ENCODE peak calls at places on chromosomes 16 and 17, in five cellular contexts. L, W, H, P and V are unnamed samples.

GRCh38 chr17:4582691-4583090 is 1.6 kb upstream of the SMTNL2 start:
- DNase-seq in L (no peak), H (no peak), P (no peak), W (no peak), V (no peak)

GRCh38 chr17:32901743-32902142 is 24.8 kb upstream of the MYO1D start:
- DNase-seq in P (no peak), H (no peak), L (no peak), W (no peak), V (no peak)

GRCh38 chr17:32502013-32502412 is 15.2 kb downstream of the CDK5R1 start:
- DNase-seq in W (no peak), L (no peak), P (no peak), H (no peak), V (no peak)

GRCh38 chr17:32971171-32971570 is 20.5 kb upstream of the SPACA3 start:
- DNase-seq in L (no peak), H (peak; percentile 68), W (peak; percentile 82), P (peak; percentile 74), V (peak; percentile 89)

GRCh38 chr16:79096246-79096645 is 504.3 kb downstream of the MAF start:
- DNase-seq in H (no peak), W (no peak), L (no peak), P (no peak), V (no peak)

GRCh38 chr17:48207776-48208175 is 100.2 kb downstream of the SNX11 start:
- DNase-seq in H (no peak), P (no peak), W (no peak), L (no peak), V (no peak)

GRCh38 chr16:4411684-4412083 is 4.7 kb downstream of the CORO7 start:
- DNase-seq in L (peak; percentile 39), P (no peak), W (no peak), H (no peak), V (no peak)

GRCh38 chr17:10429416-10430045 is 7.8 kb upstream of the MYH8 start:
- DNase-seq in W (no peak), H (peak; percentile 45), P (peak; percentile 8), L (peak; percentile 28), V (no peak)

GRCh38 chr17:82333279-82334171 is at the start of gene SECTM1:
- DNase-seq in H (peak; percentile 38), W (no peak), P (no peak), L (peak; percentile 23), V (no peak)
- H3K4me3 ChIP-seq in H (peak within 1 kb of the TSS; percentile 56), W (peak within 1 kb of the TSS; percentile 37), P (peak within 1 kb of the TSS; percentile 48), L (peak within 1 kb of the TSS; percentile 67), V (peak within 1 kb of the TSS; percentile 33)

GRCh38 chr16:2840914-2841313 is 10.8 kb downstream of the ZG16B start:
- DNase-seq in P (no peak), L (no peak), H (no peak), W (no peak), V (no peak)

GRCh38 chr16:2843526-2843925 is 13.4 kb downstream of the ZG16B start:
- DNase-seq in W (no peak), L (no peak), H (no peak), P (no peak), V (no peak)

GRCh38 chr16:2841606-2842339 is 11.7 kb downstream of the ZG16B start:
- DNase-seq in P (no peak), W (no peak), L (no peak), H (no peak), V (no peak)

GRCh38 chr16:2839650-2840450 is 9.7 kb downstream of the ZG16B start:
- DNase-seq in P (no peak), L (no peak), H (no peak), W (no peak), V (no peak)

GRCh38 chr16:2842340-2843000 is 12.4 kb downstream of the ZG16B start:
- DNase-seq in L (no peak), H (peak; percentile 47), W (no peak), P (peak; percentile 20), V (no peak)
- TF ChIP-seq CTCF in L (peak; percentile 36), H (peak; percentile 50), W (peak; percentile 41), P (peak; percentile 29), V (peak; percentile 67)

DNA sequence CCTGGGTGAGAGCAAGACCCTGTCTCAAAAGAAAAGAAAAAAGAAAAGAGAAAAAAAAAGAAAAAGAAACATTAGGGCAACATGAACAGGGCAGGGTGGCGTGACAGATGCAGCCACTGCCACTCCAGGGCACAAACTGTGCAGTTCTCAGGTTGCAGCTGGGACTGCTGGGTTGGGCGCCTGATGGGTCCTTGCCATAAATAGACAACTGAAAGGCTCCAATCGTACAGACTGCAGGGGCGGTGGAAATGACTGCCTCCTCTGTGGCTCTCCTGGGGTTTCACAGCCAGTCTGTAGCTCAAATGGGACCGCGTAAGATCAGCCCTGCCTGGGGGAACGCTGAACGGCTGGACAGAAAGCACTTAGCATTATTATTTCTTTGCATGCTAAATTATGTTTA is 130.7 kb downstream of the CPPED1 start:
- DNase-seq in P (no peak), L (no peak), W (no peak), H (no peak), V (no peak)
- H3K4me3 ChIP-seq in P (no peak overlapping the region), L (no peak overlapping the region), W (no peak overlapping the region), H (no peak overlapping the region), V (no peak overlapping the region)

DNA sequence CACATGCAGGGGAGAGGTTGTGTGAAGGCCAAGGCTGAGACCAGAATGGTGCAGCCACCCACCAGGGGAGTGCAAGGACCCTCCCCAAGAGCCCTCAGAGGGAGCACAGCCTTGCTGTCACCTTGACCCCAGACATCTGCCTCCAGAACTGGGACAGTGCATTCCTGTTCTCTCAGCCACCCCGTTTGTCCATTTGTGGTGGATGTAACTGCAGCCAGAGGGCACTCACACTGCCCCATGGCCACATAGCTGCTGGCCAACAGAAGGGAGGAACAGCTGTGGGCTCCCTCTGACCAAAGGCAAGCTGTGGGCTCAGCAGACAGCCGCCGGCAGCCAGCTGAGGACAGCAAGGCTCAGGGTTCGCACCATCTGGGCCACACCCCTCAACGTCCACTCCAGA is 49.8 kb upstream of the KLHDC4 start:
- DNase-seq in P (no peak), L (no peak), W (no peak), H (no peak), V (no peak)
- TF ChIP-seq CTCF in P (no peak), L (no peak), W (no peak), H (no peak), V (no peak)

GRCh38 chr16:73480381-73480780 is 432.5 kb upstream of the ZFHX3 start:
- DNase-seq in P (no peak), H (no peak), L (no peak), W (no peak), V (no peak)

GRCh38 chr16:73483934-73484712 is 436.2 kb upstream of the ZFHX3 start:
- DNase-seq in L (no peak), P (no peak), W (no peak), H (no peak), V (no peak)

GRCh38 chr16:73483076-73483791 is 435.3 kb upstream of the ZFHX3 start:
- DNase-seq in L (no peak), H (no peak), P (no peak), W (no peak), V (no peak)
- H3K4me3 ChIP-seq in L (no peak overlapping the region), H (no peak overlapping the region), P (no peak overlapping the region), W (no peak overlapping the region), V (no peak overlapping the region)